ENCODE peak calls at places on chromosome 21, in seven cellular contexts. One of them, this sample, is unnamed.

GRCh38 chr21:45993210-45994085 is 11.9 kb downstream of the COL6A1 start:
- DNase-seq in activated CD4-positive, alpha-beta memory T cell treated with anti-CD3 and anti-CD28 coated beads for 36 hours: no peak
- DNase-seq in spleen: peak
- DNase-seq in NCI-H748 treated with DMSO at 0.1 percent for 48 hours: no peak
- DNase-seq in Daoy: no peak
- DNase-seq in right cardiac atrium: peak
- DNase-seq in RCC 7860: no peak
- DNase-seq in this sample: no peak

GRCh38 chr21:44304846-44305245 is 5.0 kb downstream of the PFKL start:
- DNase-seq in right cardiac atrium: no peak
- DNase-seq in activated CD4-positive, alpha-beta memory T cell treated with anti-CD3 and anti-CD28 coated beads for 36 hours: peak
- DNase-seq in RCC 7860: peak
- DNase-seq in NCI-H748 treated with DMSO at 0.1 percent for 48 hours: no peak
- DNase-seq in Daoy: peak
- DNase-seq in spleen: no peak
- DNase-seq in this sample: peak

GRCh38 chr21:45378258-45378966 is 26.6 kb upstream of the COL18A1 start:
- DNase-seq in right cardiac atrium: peak
- DNase-seq in spleen: peak
- DNase-seq in activated CD4-positive, alpha-beta memory T cell treated with anti-CD3 and anti-CD28 coated beads for 36 hours: no peak
- DNase-seq in NCI-H748 treated with DMSO at 0.1 percent for 48 hours: no peak
- DNase-seq in Daoy: no peak
- DNase-seq in RCC 7860: no peak
- DNase-seq in this sample: no peak

GRCh38 chr21:14734191-14734590 is 188.1 kb upstream of the SAMSN1 start:
- DNase-seq in NCI-H748 treated with DMSO at 0.1 percent for 48 hours: no peak
- DNase-seq in spleen: no peak
- DNase-seq in activated CD4-positive, alpha-beta memory T cell treated with anti-CD3 and anti-CD28 coated beads for 36 hours: peak
- DNase-seq in Daoy: no peak
- DNase-seq in right cardiac atrium: no peak
- DNase-seq in RCC 7860: no peak
- DNase-seq in this sample: peak

GRCh38 chr21:33761104-33762036 is 119.1 kb downstream of the ITSN1 start:
- DNase-seq in activated CD4-positive, alpha-beta memory T cell treated with anti-CD3 and anti-CD28 coated beads for 36 hours: no peak
- DNase-seq in spleen: no peak
- DNase-seq in RCC 7860: peak
- DNase-seq in right cardiac atrium: peak
- DNase-seq in Daoy: peak
- DNase-seq in NCI-H748 treated with DMSO at 0.1 percent for 48 hours: no peak
- DNase-seq in this sample: peak

GRCh38 chr21:40852563-40852962 is 5.6 kb upstream of the DSCAM start:
- DNase-seq in Daoy: no peak
- DNase-seq in spleen: no peak
- DNase-seq in NCI-H748 treated with DMSO at 0.1 percent for 48 hours: no peak
- DNase-seq in activated CD4-positive, alpha-beta memory T cell treated with anti-CD3 and anti-CD28 coated beads for 36 hours: no peak
- DNase-seq in RCC 7860: no peak
- DNase-seq in right cardiac atrium: no peak
- DNase-seq in this sample: no peak

GRCh38 chr21:31476551-31477120 is 132.6 kb upstream of the TIAM1 start:
- DNase-seq in activated CD4-positive, alpha-beta memory T cell treated with anti-CD3 and anti-CD28 coated beads for 36 hours: no peak
- DNase-seq in RCC 7860: no peak
- DNase-seq in NCI-H748 treated with DMSO at 0.1 percent for 48 hours: peak
- DNase-seq in spleen: no peak
- DNase-seq in right cardiac atrium: no peak
- DNase-seq in Daoy: no peak
- DNase-seq in this sample: no peak

GRCh38 chr21:36079010-36079649 is 9.3 kb downstream of the CBR1 start:
- DNase-seq in RCC 7860: no peak
- DNase-seq in spleen: no peak
- DNase-seq in NCI-H748 treated with DMSO at 0.1 percent for 48 hours: no peak
- DNase-seq in activated CD4-positive, alpha-beta memory T cell treated with anti-CD3 and anti-CD28 coated beads for 36 hours: peak
- DNase-seq in right cardiac atrium: peak
- DNase-seq in Daoy: peak
- DNase-seq in this sample: no peak

GRCh38 chr21:34812510-34813265 is 143.9 kb downstream of the CLIC6 start:
- DNase-seq in right cardiac atrium: no peak
- DNase-seq in spleen: no peak
- DNase-seq in activated CD4-positive, alpha-beta memory T cell treated with anti-CD3 and anti-CD28 coated beads for 36 hours: no peak
- DNase-seq in Daoy: peak
- DNase-seq in NCI-H748 treated with DMSO at 0.1 percent for 48 hours: peak
- DNase-seq in RCC 7860: peak
- DNase-seq in this sample: peak

GRCh38 chr21:42835611-42836401 is 43.5 kb downstream of the WDR4 start:
- DNase-seq in RCC 7860: no peak
- DNase-seq in NCI-H748 treated with DMSO at 0.1 percent for 48 hours: no peak
- DNase-seq in right cardiac atrium: no peak
- DNase-seq in Daoy: no peak
- DNase-seq in spleen: peak
- DNase-seq in activated CD4-positive, alpha-beta memory T cell treated with anti-CD3 and anti-CD28 coated beads for 36 hours: no peak
- DNase-seq in this sample: no peak

GRCh38 chr21:33025471-33026298 is at the start of gene OLIG2:
- DNase-seq in NCI-H748 treated with DMSO at 0.1 percent for 48 hours: peak
- DNase-seq in activated CD4-positive, alpha-beta memory T cell treated with anti-CD3 and anti-CD28 coated beads for 36 hours: peak
- DNase-seq in spleen: no peak
- DNase-seq in Daoy: peak
- DNase-seq in right cardiac atrium: no peak
- DNase-seq in RCC 7860: no peak
- DNase-seq in this sample: no peak

GRCh38 chr21:23968722-23969647 is 1638.3 kb downstream of the MRPL39 start:
- DNase-seq in right cardiac atrium: no peak
- DNase-seq in NCI-H748 treated with DMSO at 0.1 percent for 48 hours: peak
- DNase-seq in spleen: peak
- DNase-seq in Daoy: peak
- DNase-seq in RCC 7860: no peak
- DNase-seq in activated CD4-positive, alpha-beta memory T cell treated with anti-CD3 and anti-CD28 coated beads for 36 hours: peak
- DNase-seq in this sample: peak

GRCh38 chr21:45522381-45522780 is 19.9 kb downstream of the SLC19A1 start:
- DNase-seq in spleen: peak
- DNase-seq in right cardiac atrium: no peak
- DNase-seq in activated CD4-positive, alpha-beta memory T cell treated with anti-CD3 and anti-CD28 coated beads for 36 hours: no peak
- DNase-seq in NCI-H748 treated with DMSO at 0.1 percent for 48 hours: no peak
- DNase-seq in Daoy: no peak
- DNase-seq in RCC 7860: no peak
- DNase-seq in this sample: no peak

GRCh38 chr21:19941626-19942025 is 1056.6 kb upstream of the NCAM2 start:
- DNase-seq in RCC 7860: no peak
- DNase-seq in Daoy: no peak
- DNase-seq in activated CD4-positive, alpha-beta memory T cell treated with anti-CD3 and anti-CD28 coated beads for 36 hours: no peak
- DNase-seq in NCI-H748 treated with DMSO at 0.1 percent for 48 hours: no peak
- DNase-seq in spleen: no peak
- DNase-seq in right cardiac atrium: no peak
- DNase-seq in this sample: no peak

GRCh38 chr21:37642493-37642892 is 273.8 kb downstream of the KCNJ6 start:
- DNase-seq in activated CD4-positive, alpha-beta memory T cell treated with anti-CD3 and anti-CD28 coated beads for 36 hours: peak
- DNase-seq in RCC 7860: no peak
- DNase-seq in NCI-H748 treated with DMSO at 0.1 percent for 48 hours: peak
- DNase-seq in Daoy: peak
- DNase-seq in right cardiac atrium: no peak
- DNase-seq in spleen: no peak
- DNase-seq in this sample: no peak

GRCh38 chr21:20971296-20971921 is 26.8 kb upstream of the NCAM2 start:
- DNase-seq in Daoy: peak
- DNase-seq in RCC 7860: peak
- DNase-seq in activated CD4-positive, alpha-beta memory T cell treated with anti-CD3 and anti-CD28 coated beads for 36 hours: peak
- DNase-seq in NCI-H748 treated with DMSO at 0.1 percent for 48 hours: peak
- DNase-seq in spleen: no peak
- DNase-seq in right cardiac atrium: peak
- DNase-seq in this sample: peak

GRCh38 chr21:46079357-46080170 is 18.3 kb upstream of the COL6A2 start:
- DNase-seq in activated CD4-positive, alpha-beta memory T cell treated with anti-CD3 and anti-CD28 coated beads for 36 hours: peak
- DNase-seq in spleen: peak
- DNase-seq in Daoy: peak
- DNase-seq in RCC 7860: no peak
- DNase-seq in NCI-H748 treated with DMSO at 0.1 percent for 48 hours: no peak
- DNase-seq in right cardiac atrium: peak
- DNase-seq in this sample: no peak

GRCh38 chr21:43690346-43690745 is 28.6 kb upstream of the PDXK start:
- DNase-seq in Daoy: no peak
- DNase-seq in RCC 7860: no peak
- DNase-seq in right cardiac atrium: no peak
- DNase-seq in spleen: peak
- DNase-seq in NCI-H748 treated with DMSO at 0.1 percent for 48 hours: no peak
- DNase-seq in activated CD4-positive, alpha-beta memory T cell treated with anti-CD3 and anti-CD28 coated beads for 36 hours: no peak
- DNase-seq in this sample: no peak

GRCh38 chr21:38258803-38259485 is 2.2 kb downstream of the KCNJ15 start:
- DNase-seq in spleen: no peak
- DNase-seq in NCI-H748 treated with DMSO at 0.1 percent for 48 hours: no peak
- DNase-seq in RCC 7860: peak
- DNase-seq in right cardiac atrium: no peak
- DNase-seq in activated CD4-positive, alpha-beta memory T cell treated with anti-CD3 and anti-CD28 coated beads for 36 hours: no peak
- DNase-seq in Daoy: peak
- DNase-seq in this sample: no peak

GRCh38 chr21:18318156-18318555 is 73.5 kb downstream of the CHODL start:
- DNase-seq in right cardiac atrium: no peak
- DNase-seq in activated CD4-positive, alpha-beta memory T cell treated with anti-CD3 and anti-CD28 coated beads for 36 hours: no peak
- DNase-seq in Daoy: no peak
- DNase-seq in spleen: no peak
- DNase-seq in RCC 7860: no peak
- DNase-seq in NCI-H748 treated with DMSO at 0.1 percent for 48 hours: no peak
- DNase-seq in this sample: no peak

GRCh38 chr21:45080639-45081414 is 6.4 kb downstream of the ADARB1 start:
- DNase-seq in Daoy: no peak
- DNase-seq in RCC 7860: peak
- DNase-seq in spleen: no peak
- DNase-seq in activated CD4-positive, alpha-beta memory T cell treated with anti-CD3 and anti-CD28 coated beads for 36 hours: peak
- DNase-seq in right cardiac atrium: no peak
- DNase-seq in NCI-H748 treated with DMSO at 0.1 percent for 48 hours: no peak
- DNase-seq in this sample: no peak

GRCh38 chr21:33348728-33349127 is 24.0 kb downstream of the IFNAR1 start:
- DNase-seq in activated CD4-positive, alpha-beta memory T cell treated with anti-CD3 and anti-CD28 coated beads for 36 hours: no peak
- DNase-seq in Daoy: no peak
- DNase-seq in RCC 7860: no peak
- DNase-seq in spleen: no peak
- DNase-seq in right cardiac atrium: no peak
- DNase-seq in NCI-H748 treated with DMSO at 0.1 percent for 48 hours: no peak
- DNase-seq in this sample: no peak

GRCh38 chr21:44337941-44338895 is 972 bp downstream of the CFAP410 start:
- DNase-seq in Daoy: peak
- DNase-seq in right cardiac atrium: peak
- DNase-seq in RCC 7860: peak
- DNase-seq in NCI-H748 treated with DMSO at 0.1 percent for 48 hours: peak
- DNase-seq in spleen: peak
- DNase-seq in activated CD4-positive, alpha-beta memory T cell treated with anti-CD3 and anti-CD28 coated beads for 36 hours: peak
- DNase-seq in this sample: peak

GRCh38 chr21:45985471-45986315 is 4.1 kb downstream of the COL6A1 start:
- DNase-seq in spleen: peak
- DNase-seq in RCC 7860: no peak
- DNase-seq in activated CD4-positive, alpha-beta memory T cell treated with anti-CD3 and anti-CD28 coated beads for 36 hours: no peak
- DNase-seq in right cardiac atrium: peak
- DNase-seq in Daoy: no peak
- DNase-seq in NCI-H748 treated with DMSO at 0.1 percent for 48 hours: no peak
- DNase-seq in this sample: no peak